ENCODE peak calls at places on chromosomes 2 and 18, in ten cellular contexts. One of them, this sample, is unnamed. For H3K4me1, the result is how much of the 10 kb centered on the place peaks cover.

GRCh38 chr18:42706618-42707017 is 408.9 kb downstream of the RIT2 start:
- DNase-seq in psoas muscle: no peak
- DNase-seq in SJSA1: no peak
- DNase-seq in effector memory CD4-positive, alpha-beta T cell: no peak
- DNase-seq in Peyer's patch: no peak
- DNase-seq in mesenchymal stem cell: no peak
- DNase-seq in MM.1S: no peak
- DNase-seq in tibial nerve: no peak
- DNase-seq in CD4-positive, alpha-beta memory T cell: no peak
- DNase-seq in CD4-positive, CD25-positive, alpha-beta regulatory T cell: no peak
- DNase-seq in this sample: peak

GRCh38 chr2:181686566-181687185 is 6.4 kb upstream of the NEUROD1 start:
- DNase-seq in psoas muscle: no peak
- DNase-seq in Peyer's patch: no peak
- DNase-seq in mesenchymal stem cell: no peak
- DNase-seq in SJSA1: no peak
- DNase-seq in tibial nerve: no peak
- DNase-seq in CD4-positive, CD25-positive, alpha-beta regulatory T cell: no peak
- DNase-seq in CD4-positive, alpha-beta memory T cell: no peak
- DNase-seq in effector memory CD4-positive, alpha-beta T cell: no peak
- DNase-seq in MM.1S: no peak
- DNase-seq in this sample: no peak

GRCh38 chr2:138010890-138011289 is 46.6 kb downstream of the HNMT start:
- DNase-seq in psoas muscle: no peak
- DNase-seq in mesenchymal stem cell: no peak
- DNase-seq in SJSA1: no peak
- DNase-seq in CD4-positive, CD25-positive, alpha-beta regulatory T cell: no peak
- DNase-seq in tibial nerve: no peak
- DNase-seq in effector memory CD4-positive, alpha-beta T cell: no peak
- DNase-seq in MM.1S: no peak
- DNase-seq in Peyer's patch: no peak
- DNase-seq in CD4-positive, alpha-beta memory T cell: no peak
- DNase-seq in this sample: no peak

GRCh38 chr2:134232868-134233732 is 20.8 kb upstream of the MGAT5 start:
- DNase-seq in tibial nerve: no peak
- DNase-seq in effector memory CD4-positive, alpha-beta T cell: no peak
- DNase-seq in CD4-positive, alpha-beta memory T cell: peak
- DNase-seq in CD4-positive, CD25-positive, alpha-beta regulatory T cell: peak
- DNase-seq in Peyer's patch: no peak
- DNase-seq in mesenchymal stem cell: peak
- DNase-seq in psoas muscle: no peak
- DNase-seq in SJSA1: no peak
- DNase-seq in MM.1S: peak
- DNase-seq in this sample: no peak

GRCh38 chr2:15633971-15634346 is 42.3 kb downstream of the DDX1 start:
- DNase-seq in SJSA1: no peak
- DNase-seq in effector memory CD4-positive, alpha-beta T cell: no peak
- DNase-seq in CD4-positive, CD25-positive, alpha-beta regulatory T cell: no peak
- DNase-seq in Peyer's patch: no peak
- DNase-seq in MM.1S: no peak
- DNase-seq in psoas muscle: no peak
- DNase-seq in tibial nerve: no peak
- DNase-seq in CD4-positive, alpha-beta memory T cell: no peak
- DNase-seq in mesenchymal stem cell: no peak
- DNase-seq in this sample: no peak

GRCh38 chr2:76008001-76008702 is 297.4 kb upstream of the GCFC2 start:
- DNase-seq in effector memory CD4-positive, alpha-beta T cell: no peak
- DNase-seq in tibial nerve: no peak
- DNase-seq in SJSA1: no peak
- DNase-seq in Peyer's patch: peak
- DNase-seq in MM.1S: peak
- DNase-seq in CD4-positive, alpha-beta memory T cell: no peak
- DNase-seq in psoas muscle: no peak
- DNase-seq in mesenchymal stem cell: no peak
- DNase-seq in CD4-positive, CD25-positive, alpha-beta regulatory T cell: no peak
- DNase-seq in this sample: peak

GRCh38 chr2:27264753-27265535 is 2.1 kb upstream of the SLC30A3 start:
- DNase-seq in CD4-positive, alpha-beta memory T cell: peak
- DNase-seq in SJSA1: peak
- DNase-seq in effector memory CD4-positive, alpha-beta T cell: peak
- DNase-seq in mesenchymal stem cell: peak
- DNase-seq in Peyer's patch: peak
- DNase-seq in CD4-positive, CD25-positive, alpha-beta regulatory T cell: peak
- DNase-seq in MM.1S: peak
- DNase-seq in psoas muscle: peak
- DNase-seq in tibial nerve: no peak
- DNase-seq in this sample: peak

GRCh38 chr2:64402876-64403275 is 51.1 kb upstream of the LGALSL start:
- DNase-seq in psoas muscle: no peak
- DNase-seq in mesenchymal stem cell: peak
- DNase-seq in tibial nerve: no peak
- DNase-seq in CD4-positive, CD25-positive, alpha-beta regulatory T cell: no peak
- DNase-seq in Peyer's patch: no peak
- DNase-seq in MM.1S: no peak
- DNase-seq in effector memory CD4-positive, alpha-beta T cell: no peak
- DNase-seq in SJSA1: no peak
- DNase-seq in CD4-positive, alpha-beta memory T cell: no peak
- DNase-seq in this sample: peak

GRCh38 chr2:231621051-231621879 is 28.6 kb downstream of the TEX44 start:
- DNase-seq in tibial nerve: no peak
- DNase-seq in MM.1S: no peak
- DNase-seq in psoas muscle: peak
- DNase-seq in CD4-positive, alpha-beta memory T cell: no peak
- DNase-seq in CD4-positive, CD25-positive, alpha-beta regulatory T cell: peak
- DNase-seq in effector memory CD4-positive, alpha-beta T cell: no peak
- DNase-seq in SJSA1: no peak
- DNase-seq in mesenchymal stem cell: peak
- DNase-seq in Peyer's patch: no peak
- DNase-seq in this sample: peak

GRCh38 chr2:56448403-56448998 is 264.7 kb downstream of the CCDC85A start:
- DNase-seq in CD4-positive, CD25-positive, alpha-beta regulatory T cell: no peak
- DNase-seq in CD4-positive, alpha-beta memory T cell: no peak
- DNase-seq in MM.1S: no peak
- DNase-seq in effector memory CD4-positive, alpha-beta T cell: no peak
- DNase-seq in psoas muscle: no peak
- DNase-seq in Peyer's patch: peak
- DNase-seq in mesenchymal stem cell: peak
- DNase-seq in tibial nerve: no peak
- DNase-seq in SJSA1: no peak
- DNase-seq in this sample: no peak

GRCh38 chr2:3189076-3189591 is 188.5 kb downstream of the EIPR1 start:
- DNase-seq in psoas muscle: no peak
- DNase-seq in tibial nerve: no peak
- DNase-seq in SJSA1: no peak
- DNase-seq in mesenchymal stem cell: no peak
- DNase-seq in MM.1S: no peak
- DNase-seq in CD4-positive, alpha-beta memory T cell: no peak
- DNase-seq in Peyer's patch: no peak
- DNase-seq in CD4-positive, CD25-positive, alpha-beta regulatory T cell: no peak
- DNase-seq in effector memory CD4-positive, alpha-beta T cell: no peak
- DNase-seq in this sample: no peak

GRCh38 chr18:55402731-55403405 is 185.1 kb downstream of the TCF4 start:
- DNase-seq in psoas muscle: no peak
- DNase-seq in mesenchymal stem cell: peak
- DNase-seq in Peyer's patch: no peak
- DNase-seq in CD4-positive, alpha-beta memory T cell: no peak
- DNase-seq in effector memory CD4-positive, alpha-beta T cell: no peak
- DNase-seq in tibial nerve: no peak
- DNase-seq in MM.1S: no peak
- DNase-seq in SJSA1: no peak
- DNase-seq in CD4-positive, CD25-positive, alpha-beta regulatory T cell: no peak
- DNase-seq in this sample: no peak

GRCh38 chr18:55401275-55401620 is 186.7 kb downstream of the TCF4 start:
- DNase-seq in effector memory CD4-positive, alpha-beta T cell: no peak
- DNase-seq in mesenchymal stem cell: peak
- DNase-seq in Peyer's patch: no peak
- DNase-seq in CD4-positive, alpha-beta memory T cell: no peak
- DNase-seq in SJSA1: no peak
- DNase-seq in psoas muscle: no peak
- DNase-seq in MM.1S: no peak
- DNase-seq in CD4-positive, CD25-positive, alpha-beta regulatory T cell: no peak
- DNase-seq in tibial nerve: no peak
- DNase-seq in this sample: peak

GRCh38 chr18:55403555-55403954 is 184.4 kb downstream of the TCF4 start:
- DNase-seq in CD4-positive, CD25-positive, alpha-beta regulatory T cell: no peak
- DNase-seq in mesenchymal stem cell: peak
- DNase-seq in SJSA1: no peak
- DNase-seq in Peyer's patch: no peak
- DNase-seq in effector memory CD4-positive, alpha-beta T cell: no peak
- DNase-seq in tibial nerve: no peak
- DNase-seq in CD4-positive, alpha-beta memory T cell: no peak
- DNase-seq in MM.1S: no peak
- DNase-seq in psoas muscle: no peak
- DNase-seq in this sample: no peak

GRCh38 chr18:55400590-55401274 is 187.3 kb downstream of the TCF4 start:
- DNase-seq in mesenchymal stem cell: peak
- DNase-seq in MM.1S: no peak
- DNase-seq in effector memory CD4-positive, alpha-beta T cell: no peak
- DNase-seq in tibial nerve: no peak
- DNase-seq in CD4-positive, CD25-positive, alpha-beta regulatory T cell: no peak
- DNase-seq in Peyer's patch: no peak
- DNase-seq in CD4-positive, alpha-beta memory T cell: no peak
- DNase-seq in SJSA1: no peak
- DNase-seq in psoas muscle: no peak
- DNase-seq in this sample: no peak

DNA sequence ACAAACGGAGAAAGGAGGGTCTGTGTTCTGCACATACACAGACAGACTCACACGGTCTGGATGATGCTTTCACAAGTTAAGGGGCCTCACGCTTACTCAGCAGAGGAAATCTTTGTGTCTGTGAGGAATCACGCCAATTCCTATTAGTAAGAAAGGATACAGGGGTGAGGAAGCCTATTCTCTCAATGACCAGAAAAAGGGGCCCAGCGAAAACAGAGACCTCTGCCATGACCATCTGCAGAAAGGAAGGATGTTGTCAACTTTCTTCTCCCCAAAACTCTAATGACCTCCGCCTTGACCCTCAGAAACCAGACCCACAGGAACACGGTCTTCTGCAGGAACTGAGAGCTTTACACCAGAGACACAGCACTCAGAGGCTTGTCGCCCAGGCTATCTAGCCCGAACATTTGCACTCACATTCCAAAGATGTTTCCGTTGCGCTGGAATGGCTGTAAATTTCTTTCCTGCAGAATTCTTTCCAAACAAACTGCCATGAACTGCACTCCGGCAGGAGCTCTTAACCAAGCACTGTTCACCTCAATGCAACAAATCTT is 186.3 kb downstream of the TCF4 start:
- DNase-seq in MM.1S: no peak
- DNase-seq in mesenchymal stem cell: peak
- DNase-seq in effector memory CD4-positive, alpha-beta T cell: no peak
- DNase-seq in CD4-positive, CD25-positive, alpha-beta regulatory T cell: no peak
- DNase-seq in CD4-positive, alpha-beta memory T cell: no peak
- DNase-seq in SJSA1: peak
- DNase-seq in psoas muscle: no peak
- DNase-seq in Peyer's patch: no peak
- DNase-seq in tibial nerve: no peak
- DNase-seq in this sample: peak
- H3K4me3 ChIP-seq in MM.1S: no peak
- H3K4me3 ChIP-seq in mesenchymal stem cell: peak
- H3K4me3 ChIP-seq in effector memory CD4-positive, alpha-beta T cell: no peak
- H3K4me3 ChIP-seq in CD4-positive, CD25-positive, alpha-beta regulatory T cell: no peak
- H3K4me3 ChIP-seq in CD4-positive, alpha-beta memory T cell: no peak
- H3K4me3 ChIP-seq in SJSA1: peak
- H3K4me3 ChIP-seq in psoas muscle: peak
- H3K4me3 ChIP-seq in Peyer's patch: no peak
- H3K4me3 ChIP-seq in tibial nerve: peak
- H3K4me3 ChIP-seq in this sample: no peak

GRCh38 chr2:66541646-66542045 is 106.7 kb downstream of the MEIS1 start:
- DNase-seq in mesenchymal stem cell: no peak
- DNase-seq in SJSA1: no peak
- DNase-seq in CD4-positive, CD25-positive, alpha-beta regulatory T cell: no peak
- DNase-seq in tibial nerve: no peak
- DNase-seq in CD4-positive, alpha-beta memory T cell: no peak
- DNase-seq in Peyer's patch: no peak
- DNase-seq in psoas muscle: no peak
- DNase-seq in effector memory CD4-positive, alpha-beta T cell: no peak
- DNase-seq in MM.1S: no peak
- DNase-seq in this sample: no peak
- H3K4me1 ChIP-seq in mesenchymal stem cell: under half
- H3K4me1 ChIP-seq in SJSA1: under half
- H3K4me1 ChIP-seq in CD4-positive, CD25-positive, alpha-beta regulatory T cell: under half
- H3K4me1 ChIP-seq in tibial nerve: under half
- H3K4me1 ChIP-seq in CD4-positive, alpha-beta memory T cell: under half
- H3K4me1 ChIP-seq in Peyer's patch: under half
- H3K4me1 ChIP-seq in psoas muscle: under half
- H3K4me1 ChIP-seq in effector memory CD4-positive, alpha-beta T cell: under half
- H3K4me1 ChIP-seq in MM.1S: under half
- H3K4me1 ChIP-seq in this sample: under half

GRCh38 chr18:14781671-14782070 is 33.7 kb downstream of the ANKRD30B start:
- DNase-seq in CD4-positive, CD25-positive, alpha-beta regulatory T cell: no peak
- DNase-seq in psoas muscle: no peak
- DNase-seq in mesenchymal stem cell: no peak
- DNase-seq in Peyer's patch: peak
- DNase-seq in SJSA1: no peak
- DNase-seq in CD4-positive, alpha-beta memory T cell: no peak
- DNase-seq in tibial nerve: no peak
- DNase-seq in effector memory CD4-positive, alpha-beta T cell: no peak
- DNase-seq in MM.1S: no peak
- DNase-seq in this sample: no peak
- H3K4me3 ChIP-seq in CD4-positive, CD25-positive, alpha-beta regulatory T cell: no peak
- H3K4me3 ChIP-seq in psoas muscle: no peak
- H3K4me3 ChIP-seq in mesenchymal stem cell: no peak
- H3K4me3 ChIP-seq in Peyer's patch: no peak
- H3K4me3 ChIP-seq in SJSA1: no peak
- H3K4me3 ChIP-seq in CD4-positive, alpha-beta memory T cell: no peak
- H3K4me3 ChIP-seq in tibial nerve: no peak
- H3K4me3 ChIP-seq in effector memory CD4-positive, alpha-beta T cell: no peak
- H3K4me3 ChIP-seq in MM.1S: no peak
- H3K4me3 ChIP-seq in this sample: no peak

GRCh38 chr2:10425656-10426055 is 22.5 kb downstream of the ODC1 start:
- DNase-seq in mesenchymal stem cell: no peak
- DNase-seq in MM.1S: no peak
- DNase-seq in tibial nerve: no peak
- DNase-seq in CD4-positive, CD25-positive, alpha-beta regulatory T cell: no peak
- DNase-seq in effector memory CD4-positive, alpha-beta T cell: no peak
- DNase-seq in Peyer's patch: no peak
- DNase-seq in SJSA1: no peak
- DNase-seq in CD4-positive, alpha-beta memory T cell: no peak
- DNase-seq in psoas muscle: no peak
- DNase-seq in this sample: no peak
- H3K4me1 ChIP-seq in mesenchymal stem cell: under half
- H3K4me1 ChIP-seq in MM.1S: under half
- H3K4me1 ChIP-seq in tibial nerve: under half
- H3K4me1 ChIP-seq in CD4-positive, CD25-positive, alpha-beta regulatory T cell: under half
- H3K4me1 ChIP-seq in effector memory CD4-positive, alpha-beta T cell: under half
- H3K4me1 ChIP-seq in Peyer's patch: under half
- H3K4me1 ChIP-seq in SJSA1: under half
- H3K4me1 ChIP-seq in CD4-positive, alpha-beta memory T cell: under half
- H3K4me1 ChIP-seq in psoas muscle: under half
- H3K4me1 ChIP-seq in this sample: under half

This sample was measured in cardiac muscle cell.